ENCODE peak calls at places on chromosomes 11 and 22, in six cellular contexts. N is HCT116, P is GM23338, V is upper lobe of left lung, L is SK-N-SH, B is breast epithelium. I is an unnamed sample.

GRCh38 chr11:105701098-105701497 is 91.2 kb downstream of the GRIA4 start:
- DNase-seq in P (no peak), B (no peak), V (no peak), N (no peak), L (no peak), I (no peak)

GRCh38 chr11:35235944-35236666 is 97.1 kb downstream of the CD44 start:
- DNase-seq in P (no peak), N (peak; percentile 61), V (no peak), B (peak; percentile 80), L (no peak), I (peak; percentile 68)

GRCh38 chr11:120667281-120667680 is 155.7 kb downstream of the GRIK4 start:
- DNase-seq in L (no peak), N (no peak), B (no peak), V (no peak), P (no peak), I (no peak)

GRCh38 chr22:36360871-36361383 is 26.8 kb downstream of the MYH9 start:
- DNase-seq in L (no peak), N (no peak), P (peak; percentile 56), V (no peak), B (no peak), I (no peak)

GRCh38 chr22:16601437-16602223 is 9.0 kb upstream of the CCT8L2 start:
- DNase-seq in B (peak; percentile 26), N (no peak), P (peak; percentile 17), V (no peak), L (no peak), I (no peak)

GRCh38 chr11:106461839-106462545 is 384.5 kb downstream of the AASDHPPT start:
- DNase-seq in L (no peak), N (no peak), V (no peak), P (peak; percentile 27), B (no peak), I (no peak)

GRCh38 chr11:335779-336665 is 15.4 kb upstream of the IFITM3 start:
- DNase-seq in V (no peak), B (no peak), L (no peak), N (no peak), P (no peak), I (no peak)

GRCh38 chr11:72556433-72556832 is 117.8 kb downstream of the PDE2A start:
- DNase-seq in N (no peak), L (no peak), V (no peak), B (no peak), P (no peak), I (no peak)

GRCh38 chr11:23725752-23726151 is 771.1 kb upstream of the LUZP2 start:
- DNase-seq in L (no peak), P (no peak), B (no peak), N (no peak), V (no peak), I (no peak)

GRCh38 chr22:20111689-20112622 is 3.9 kb upstream of the RANBP1 start:
- DNase-seq in V (no peak), N (no peak), B (no peak), L (no peak), P (no peak), I (no peak)

GRCh38 chr11:65311197-65311631 is 3.5 kb upstream of the CDC42EP2 start:
- DNase-seq in V (peak; percentile 62), B (no peak), P (no peak), L (no peak), N (no peak), I (no peak)

GRCh38 chr11:17528906-17529813 is 15.1 kb downstream of the USH1C start:
- DNase-seq in B (no peak), N (no peak), V (no peak), P (no peak), L (no peak), I (no peak)

GRCh38 chr11:130611791-130612251 is 163.4 kb downstream of the ADAMTS15 start:
- DNase-seq in B (no peak), P (no peak), V (no peak), N (no peak), L (no peak), I (no peak)

GRCh38 chr22:46967445-46968358 is 205.3 kb downstream of the TBC1D22A start:
- DNase-seq in N (no peak), B (no peak), V (no peak), P (peak; percentile 25), L (no peak), I (no peak)
- TF ChIP-seq POLR2AphosphoS5 in N (no peak), B (no peak), V (no peak), P (no peak), L (no peak), I (no peak)

GRCh38 chr11:57210731-57211335 is 26.2 kb downstream of the APLNR start:
- DNase-seq in N (no peak), L (no peak), B (no peak), V (no peak), P (peak; percentile 9), I (no peak)
- H3K4me1 ChIP-seq in N (no peaks in the 10 kb centered on the region), L (peaks cover 10% of the 10 kb centered on the region), B (no peaks in the 10 kb centered on the region), V (peaks cover 25% of the 10 kb centered on the region), P (peaks cover 28% of the 10 kb centered on the region), I (peaks cover 3% of the 10 kb centered on the region)

GRCh38 chr22:18033204-18033998 is 9.0 kb upstream of the MICAL3 start:
- DNase-seq in N (no peak), L (no peak), B (no peak), P (no peak), V (no peak), I (no peak)
- TF ChIP-seq CTCF in N (peak; percentile 7), L (no peak), B (no peak), P (no peak), V (no peak), I (no peak)

DNA sequence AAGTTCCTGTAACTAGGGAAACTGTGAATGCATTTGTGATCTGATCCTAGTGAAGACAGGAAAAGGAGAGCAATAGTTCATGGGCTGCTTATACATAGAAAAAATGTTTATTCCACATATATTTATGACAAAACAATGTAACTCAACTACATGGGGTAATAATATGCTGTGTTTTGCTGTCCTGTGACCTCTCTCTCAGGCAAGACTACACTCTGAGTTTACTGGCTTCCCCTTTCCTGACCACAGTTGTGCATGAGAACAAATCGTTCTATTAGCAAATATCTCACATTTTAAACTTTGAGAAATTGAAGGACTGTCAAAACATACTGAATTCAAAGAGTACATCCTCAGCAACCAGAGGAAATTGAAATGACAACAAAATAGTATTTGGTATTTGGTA is 161.9 kb upstream of the TRPC6 start:
- DNase-seq in P (no peak), L (no peak), N (no peak), V (no peak), B (no peak), I (no peak)
- TF ChIP-seq POLR2AphosphoS5 in P (no peak), L (no peak), N (no peak), V (no peak), B (no peak), I (no peak)